ENCODE peak calls at places on chromosomes 16 and 17, in four cellular contexts. K is uterus; R is Peyer's patch; Q is CD8-positive, alpha-beta T cell. V is an unnamed sample.

GRCh38 chr17:16937431-16937830 is 34.5 kb downstream of the TNFRSF13B start:
- DNase-seq in K (no peak), R (peak; percentile 37), Q (peak; percentile 42), V (no peak)

GRCh38 chr17:31489295-31490018 is 98.0 kb downstream of the RAB11FIP4 start:
- DNase-seq in K (no peak), R (peak; percentile 92), Q (peak; percentile 58), V (peak; percentile 66)

GRCh38 chr17:16617481-16618060 is 36.1 kb downstream of the ZNF624 start:
- DNase-seq in K (no peak), R (no peak), Q (no peak), V (no peak)

GRCh38 chr17:49015924-49016774 is 19.0 kb downstream of the IGF2BP1 start:
- DNase-seq in K (no peak), R (no peak), Q (no peak), V (no peak)

GRCh38 chr16:8931864-8932263 is 31.8 kb downstream of the USP7 start:
- DNase-seq in K (peak; percentile 59), R (peak; percentile 70), Q (peak; percentile 62), V (no peak)

GRCh38 chr16:49100366-49100765 is 181.3 kb downstream of the CBLN1 start:
- DNase-seq in K (no peak), R (no peak), Q (no peak), V (no peak)

GRCh38 chr16:87328846-87329245 is 11.7 kb upstream of the C16orf95 start:
- DNase-seq in K (no peak), R (peak; percentile 81), Q (no peak), V (no peak)

GRCh38 chr17:2867441-2868424 is 71.5 kb downstream of the RAP1GAP2 start:
- DNase-seq in K (no peak), R (no peak), Q (no peak), V (no peak)

GRCh38 chr17:38428150-38428642 is at the start of gene ARHGAP23:
- DNase-seq in K (peak; percentile 65), R (peak; percentile 63), Q (no peak), V (peak; percentile 68)

GRCh38 chr17:79811888-79812205 is 15.0 kb upstream of the CBX8 start:
- DNase-seq in K (no peak), R (no peak), Q (no peak), V (no peak)

GRCh38 chr16:31032736-31033708 is at the start of gene STX4:
- DNase-seq in K (peak; percentile 99), R (peak; percentile 99), Q (peak; percentile 96), V (peak; percentile 99)

GRCh38 chr17:1182831-1183578 is 3.2 kb upstream of the ABR start:
- DNase-seq in K (no peak), R (no peak), Q (no peak), V (no peak)

GRCh38 chr16:14302399-14303181 is 231.5 kb downstream of the MRTFB start:
- DNase-seq in K (peak; percentile 37), R (no peak), Q (no peak), V (no peak)

GRCh38 chr16:75188832-75189477 is 18.0 kb downstream of the CTRB2 start:
- DNase-seq in K (no peak), R (no peak), Q (no peak), V (no peak)

GRCh38 chr16:56606688-56607618 is 1.4 kb upstream of the MT2A start:
- DNase-seq in K (peak; percentile 80), R (peak; percentile 85), Q (peak; percentile 61), V (peak; percentile 79)

GRCh38 chr16:12089492-12090161 is 113.1 kb downstream of the SNX29 start:
- DNase-seq in K (peak; percentile 34), R (peak; percentile 70), Q (peak; percentile 64), V (no peak)

GRCh38 chr17:37162800-37163199 is 213.0 kb upstream of the C17orf78 start:
- DNase-seq in K (no peak), R (no peak), Q (no peak), V (no peak)

GRCh38 chr17:39402890-39403605 is 1.6 kb upstream of the FBXL20 start:
- DNase-seq in K (no peak), R (no peak), Q (no peak), V (no peak)

GRCh38 chr16:69761983-69762842 is at the start of gene WWP2:
- DNase-seq in K (peak; percentile 73), R (peak; percentile 89), Q (peak; percentile 89), V (peak; percentile 73)

GRCh38 chr17:31512796-31513195 is 121.3 kb downstream of the RAB11FIP4 start:
- DNase-seq in K (no peak), R (no peak), Q (no peak), V (no peak)

GRCh38 chr17:19883537-19884215 is 15.9 kb upstream of the ULK2 start:
- DNase-seq in K (no peak), R (no peak), Q (no peak), V (no peak)

GRCh38 chr16:87897563-87898505 is 28.5 kb upstream of the SLC7A5 start:
- DNase-seq in K (no peak), R (peak; percentile 55), Q (peak; percentile 77), V (no peak)

GRCh38 chr16:55035037-55035436 is 104.4 kb downstream of the IRX5 start:
- DNase-seq in K (no peak), R (peak; percentile 45), Q (no peak), V (peak; percentile 36)

GRCh38 chr16:84628226-84628731 is 10.4 kb upstream of the COTL1 start:
- DNase-seq in K (no peak), R (no peak), Q (no peak), V (no peak)

GRCh38 chr16:74871608-74872007 is 97.0 kb upstream of the FA2H start:
- DNase-seq in K (no peak), R (peak; percentile 30), Q (no peak), V (no peak)

DNA sequence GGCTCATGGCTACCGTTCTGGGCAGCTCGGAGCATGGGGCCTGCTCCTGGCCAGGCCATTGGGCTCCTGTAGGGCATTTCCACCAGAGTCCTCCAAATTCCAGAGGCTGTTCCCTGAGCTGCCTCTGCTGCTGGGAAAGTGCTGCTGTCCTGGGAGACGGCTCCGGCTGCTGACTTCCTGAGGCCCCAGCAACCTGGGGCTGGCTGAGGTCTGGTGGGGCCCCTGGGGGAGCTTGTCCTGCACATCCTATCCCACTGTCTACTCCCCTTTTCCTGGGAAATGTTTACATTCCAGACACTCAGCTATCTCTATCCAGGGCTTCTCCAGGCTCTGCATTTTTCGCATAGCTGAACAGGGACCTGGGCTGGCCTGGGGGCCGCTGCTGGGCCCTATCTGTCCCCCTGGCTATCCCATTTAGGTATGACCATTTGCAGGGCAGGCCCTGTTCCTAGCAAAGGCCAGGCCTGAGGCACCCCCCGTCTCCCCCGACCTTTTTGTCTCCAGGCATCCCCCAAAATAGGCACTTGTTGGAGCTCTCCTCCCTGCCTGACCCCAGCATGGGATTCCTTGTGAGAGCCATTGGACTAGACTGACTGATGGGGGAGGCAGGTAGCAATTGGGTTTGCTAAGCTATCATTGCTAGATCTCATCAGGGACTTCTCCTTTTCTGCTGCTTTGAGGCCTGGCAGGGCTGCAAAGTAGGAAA is 27.5 kb downstream of the LLGL2 start:
- DNase-seq in K (no peak), R (no peak), Q (no peak), V (no peak)
- H3K4me1 ChIP-seq in K (no peaks in the 10 kb centered on the region), R (peaks cover 3% of the 10 kb centered on the region), Q (no peaks in the 10 kb centered on the region), V (no peaks in the 10 kb centered on the region)

GRCh38 chr17:50508573-50509460 is 578 bp downstream of the MYCBPAP start:
- DNase-seq in K (no peak), R (no peak), Q (no peak), V (no peak)

GRCh38 chr17:50506298-50506697 is 1.9 kb upstream of the MYCBPAP start:
- DNase-seq in K (no peak), R (no peak), Q (no peak), V (no peak)

GRCh38 chr17:50505731-50506130 is 2.5 kb upstream of the MYCBPAP start:
- DNase-seq in K (no peak), R (no peak), Q (no peak), V (no peak)

GRCh38 chr17:50511058-50511457 is 2.8 kb downstream of the MYCBPAP start:
- DNase-seq in K (no peak), R (no peak), Q (no peak), V (no peak)

GRCh38 chr17:50507871-50508572 is at the start of gene MYCBPAP:
- DNase-seq in K (peak; percentile 87), R (peak; percentile 92), Q (peak; percentile 76), V (peak; percentile 66)
- TF ChIP-seq CTCF in K (peak; percentile 12), R (no peak), Q (no peak), V (no peak)

DNA sequence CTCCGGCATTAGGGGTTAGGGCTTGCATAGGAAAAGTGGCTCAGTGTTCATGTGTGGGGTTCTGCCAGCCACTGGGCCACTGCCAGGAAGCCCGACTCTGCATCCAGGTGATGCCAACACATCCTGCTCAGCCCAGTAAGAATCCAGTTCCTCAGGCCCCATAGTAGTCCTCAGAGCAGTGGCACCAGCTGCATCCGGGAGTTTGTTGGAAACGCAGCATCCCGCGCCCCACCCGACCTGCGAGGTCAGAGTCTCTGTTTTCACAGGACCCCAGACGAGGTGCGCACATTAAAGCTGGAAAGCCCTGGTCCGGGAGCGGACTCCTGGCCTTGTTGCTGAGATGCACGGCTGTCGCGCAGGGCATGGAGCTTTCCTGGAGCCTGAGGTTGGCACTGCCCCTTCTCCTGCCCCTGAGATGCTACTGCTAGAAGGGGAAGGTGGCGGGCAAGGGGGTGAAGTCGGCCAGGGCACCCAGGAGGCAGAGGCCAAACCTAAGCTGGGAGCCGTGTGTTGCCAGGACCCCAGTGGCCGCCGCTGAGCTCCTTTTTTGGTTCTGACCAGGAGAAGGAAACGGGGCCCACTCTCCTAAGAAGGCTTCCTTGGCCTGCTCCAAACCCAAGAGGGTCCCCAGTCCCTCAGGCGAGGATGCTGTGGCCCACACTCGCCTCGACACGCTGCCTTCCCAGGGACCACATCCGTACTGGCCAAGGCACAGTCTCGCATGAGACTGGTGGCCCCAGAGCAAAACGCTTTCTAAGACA is 44.4 kb downstream of the NOS2 start:
- DNase-seq in K (peak; percentile 3), R (no peak), Q (no peak), V (no peak)
- H3K9me3 ChIP-seq in K (no peaks in the 10 kb centered on the region), R (no peaks in the 10 kb centered on the region), Q (no peaks in the 10 kb centered on the region), V (no peaks in the 10 kb centered on the region)

GRCh38 chr17:83085526-83086196 is 6.3 kb downstream of the METRNL start:
- DNase-seq in K (no peak), R (no peak), Q (no peak), V (no peak)
- H3K4me1 ChIP-seq in K (peaks cover 3% of the 10 kb centered on the region), R (peaks cover 17% of the 10 kb centered on the region), Q (peaks cover 40% of the 10 kb centered on the region), V (no peaks in the 10 kb centered on the region)

V was measured in lung.